ENCODE peak calls at places on chromosomes 11 and 22, in nine cellular contexts. V is RWPE2, Z is transverse colon, S is lower lobe of right lung, H is coronary artery, W is H1, L is foreskin fibroblast, E is PC-9, I is stomach. G is an unnamed sample.

GRCh38 chr22:49362393-49362792 is 465.3 kb downstream of the BRD1 start:
- DNase-seq in L (no peak), Z (no peak), E (no peak), V (no peak), S (peak; percentile 6), W (no peak), H (peak; percentile 41), I (peak; percentile 3), G (no peak)

GRCh38 chr11:9990221-9990973 is 303.6 kb downstream of the SBF2 start:
- DNase-seq in W (no peak), E (no peak), Z (no peak), S (no peak), H (no peak), L (peak; percentile 39), V (no peak), I (no peak), G (no peak)

GRCh38 chr11:100890779-100891178 is 203.7 kb downstream of the ARHGAP42 start:
- DNase-seq in E (no peak), W (no peak), V (no peak), Z (no peak), S (no peak), L (peak; percentile 91), H (no peak), I (no peak), G (no peak)

GRCh38 chr11:75471134-75471943 is 38.3 kb upstream of the KLHL35 start:
- DNase-seq in I (no peak), S (peak; percentile 8), Z (no peak), H (no peak), E (no peak), W (no peak), L (no peak), V (no peak), G (no peak)

GRCh38 chr11:4118107-4118506 is 23.5 kb downstream of the RRM1 start:
- DNase-seq in Z (no peak), S (no peak), I (no peak), L (peak; percentile 42), W (no peak), H (no peak), E (no peak), V (no peak), G (no peak)

GRCh38 chr11:9738126-9738525 is 74.2 kb downstream of the SWAP70 start:
- DNase-seq in W (no peak), Z (peak; percentile 30), I (no peak), L (no peak), E (no peak), V (no peak), S (no peak), H (no peak), G (no peak)

GRCh38 chr11:11247576-11247975 is 105.5 kb downstream of the CSNK2A3 start:
- DNase-seq in L (no peak), V (no peak), Z (no peak), E (no peak), W (no peak), H (no peak), I (no peak), S (no peak), G (no peak)

GRCh38 chr11:126411971-126412381 is 56.5 kb downstream of the ST3GAL4 start:
- DNase-seq in L (peak; percentile 45), I (no peak), V (no peak), Z (no peak), W (no peak), E (no peak), H (peak; percentile 73), S (no peak), G (no peak)

GRCh38 chr11:123300874-123301695 is 106.0 kb upstream of the CLMP start:
- DNase-seq in Z (no peak), S (no peak), V (no peak), W (no peak), E (peak; percentile 42), H (no peak), L (peak; percentile 66), I (no peak), G (no peak)

GRCh38 chr11:57597971-57598830 is 716 bp downstream of the SERPING1 start:
- DNase-seq in I (peak; percentile 50), E (no peak), W (peak; percentile 87), H (peak; percentile 94), S (peak; percentile 83), L (peak; percentile 84), V (no peak), Z (peak; percentile 62), G (peak; percentile 59)

GRCh38 chr11:73968356-73968966 is 14.2 kb downstream of the UCP2 start:
- DNase-seq in I (no peak), E (no peak), V (no peak), L (no peak), W (no peak), Z (no peak), H (no peak), S (peak; percentile 27), G (no peak)

GRCh38 chr22:26172389-26172990 is 3.2 kb downstream of the SEZ6L start:
- DNase-seq in L (peak; percentile 45), S (no peak), E (no peak), Z (peak; percentile 33), H (no peak), W (peak; percentile 72), I (no peak), V (no peak), G (no peak)

GRCh38 chr11:73659961-73660360 is 13.6 kb downstream of the PLEKHB1 start:
- DNase-seq in E (peak; percentile 89), S (no peak), H (no peak), L (no peak), I (no peak), V (no peak), W (no peak), Z (peak; percentile 34), G (no peak)

GRCh38 chr22:41557401-41558240 is 3.2 kb upstream of the CSDC2 start:
- DNase-seq in I (peak; percentile 78), L (peak; percentile 93), H (peak; percentile 92), V (no peak), E (no peak), S (peak; percentile 75), Z (peak; percentile 46), W (peak; percentile 58), G (no peak)

GRCh38 chr11:92227954-92228935 is 3.6 kb downstream of the FAT3 start:
- DNase-seq in V (no peak), Z (no peak), L (no peak), I (no peak), S (no peak), E (no peak), H (no peak), W (no peak), G (no peak)

GRCh38 chr22:45818130-45819085 is 146.8 kb downstream of the ATXN10 start:
- DNase-seq in V (no peak), I (no peak), S (no peak), H (no peak), Z (no peak), E (no peak), L (peak; percentile 18), W (no peak), G (peak; percentile 87)

GRCh38 chr11:36090351-36091245 is 146.7 kb downstream of the LDLRAD3 start:
- DNase-seq in I (no peak), S (no peak), E (no peak), W (no peak), L (no peak), V (no peak), H (no peak), Z (no peak), G (no peak)

GRCh38 chr22:36606114-36606513 is 77.1 kb upstream of the EIF3D start:
- DNase-seq in I (no peak), V (no peak), Z (no peak), W (no peak), L (no peak), S (no peak), H (no peak), E (no peak), G (peak; percentile 12)

GRCh38 chr22:46622081-46622521 is 1.9 kb downstream of the GRAMD4 start:
- DNase-seq in Z (no peak), L (no peak), W (peak; percentile 42), V (no peak), E (no peak), H (peak; percentile 72), I (no peak), S (peak; percentile 71), G (peak; percentile 74)

GRCh38 chr11:30046211-30046945 is 29.5 kb upstream of the KCNA4 start:
- DNase-seq in W (peak; percentile 69), E (no peak), I (no peak), H (no peak), V (no peak), S (no peak), L (no peak), Z (no peak), G (no peak)

GRCh38 chr11:70271635-70271953 is 1.1 kb downstream of the PPFIA1 start:
- DNase-seq in L (no peak), H (no peak), I (no peak), S (no peak), W (no peak), Z (no peak), E (no peak), V (no peak), G (no peak)
- H3K4me3 ChIP-seq in L (peak overlapping the region; percentile 87), H (peak overlapping the region; percentile 85), I (peak overlapping the region; percentile 78), S (peak overlapping the region; percentile 75), W (peak overlapping the region; percentile 92), Z (no peak overlapping the region), E (peak overlapping the region; percentile 85), V (peak overlapping the region; percentile 88), G (peak overlapping the region; percentile 97)

GRCh38 chr11:1876361-1877063 is 15.2 kb downstream of the PRR33 start:
- DNase-seq in H (no peak), V (peak; percentile 69), S (peak; percentile 52), W (peak; percentile 84), E (no peak), Z (peak; percentile 60), I (peak; percentile 47), L (peak; percentile 67), G (no peak)
- H3K4me3 ChIP-seq in H (peak overlapping the region; percentile 45), V (peak overlapping the region; percentile 19), S (no peak overlapping the region), W (no peak overlapping the region), E (no peak overlapping the region), Z (no peak overlapping the region), I (no peak overlapping the region), L (no peak overlapping the region), G (no peak overlapping the region)

DNA sequence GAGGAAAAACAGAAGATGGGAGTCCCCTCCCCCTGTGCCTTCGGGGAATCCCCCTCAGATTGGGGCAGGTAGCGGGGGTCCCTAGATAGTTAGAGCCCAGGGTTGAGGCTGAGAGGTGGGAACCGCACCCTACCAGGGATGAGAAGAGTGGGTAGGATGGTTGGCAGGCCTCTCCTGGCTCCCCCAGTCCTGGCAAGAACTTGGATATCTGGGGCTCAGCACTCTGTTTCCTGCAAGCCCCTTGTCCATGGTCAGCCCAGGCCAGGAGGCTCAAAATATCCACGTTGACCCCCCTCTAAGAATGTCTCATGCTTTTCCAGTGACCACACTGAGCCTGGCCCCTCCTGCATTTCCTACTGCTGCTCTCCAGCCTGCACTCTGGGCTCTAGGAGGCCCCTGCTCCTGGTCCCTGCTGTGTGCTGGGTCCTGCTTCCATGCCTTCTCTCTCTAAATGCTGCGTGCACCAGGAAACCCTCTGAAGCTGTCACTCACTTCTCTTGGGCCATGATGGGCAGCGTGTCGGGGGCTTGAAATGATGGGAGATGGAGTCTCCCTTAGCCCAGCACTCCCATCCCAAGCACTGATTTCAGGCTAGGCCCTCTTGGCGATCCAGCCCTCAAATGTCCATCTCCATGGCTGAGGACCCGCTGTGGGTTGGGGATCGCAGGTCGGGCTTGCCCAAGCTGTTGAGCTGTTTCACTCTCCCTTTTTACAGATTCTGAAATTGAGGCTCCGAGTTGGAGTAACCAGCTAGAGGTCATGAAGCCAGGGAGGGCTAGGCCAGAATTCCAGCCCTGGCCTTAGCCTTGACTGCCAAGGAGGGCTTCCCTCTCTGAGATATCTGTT is 2.0 kb downstream of the MAP3K11 start:
- DNase-seq in Z (no peak), S (no peak), L (no peak), W (no peak), V (no peak), E (no peak), I (no peak), H (no peak), G (no peak)
- H3K4me3 ChIP-seq in Z (no peak overlapping the region), S (peak overlapping the region; percentile 95), L (peak overlapping the region; percentile 90), W (no peak overlapping the region), V (no peak overlapping the region), E (no peak overlapping the region), I (peak overlapping the region; percentile 76), H (peak overlapping the region; percentile 83), G (peak overlapping the region; percentile 70)

GRCh38 chr11:120327311-120327710 is 2.2 kb downstream of the TLCD5 start:
- DNase-seq in V (no peak), I (no peak), L (no peak), Z (no peak), S (no peak), E (no peak), W (no peak), H (no peak), G (no peak)
- H3K4me3 ChIP-seq in V (no peak overlapping the region), I (no peak overlapping the region), L (no peak overlapping the region), Z (no peak overlapping the region), S (no peak overlapping the region), E (no peak overlapping the region), W (no peak overlapping the region), H (peak overlapping the region; percentile 89), G (no peak overlapping the region)

G was measured in prostate gland.